ENCODE peak calls at places on chromosomes 2 and 18, in seven cellular contexts. E, U, Z, T, V, D and I are unnamed samples.

GRCh38 chr18:49926076-49926745 is 112.9 kb upstream of the ACAA2 start:
- DNase-seq in T (no peak), D (no peak), Z (no peak), E (no peak), V (no peak), U (no peak), I (no peak)

GRCh38 chr2:72012886-72013574 is 134.6 kb downstream of the CYP26B1 start:
- DNase-seq in D (peak), T (no peak), U (no peak), V (peak), Z (no peak), E (no peak), I (peak)

GRCh38 chr2:40095003-40095402 is 315.9 kb upstream of the THUMPD2 start:
- DNase-seq in E (no peak), D (no peak), U (peak), Z (no peak), T (peak), V (no peak), I (no peak)

GRCh38 chr2:1887915-1888314 is 143.6 kb upstream of the PXDN start:
- DNase-seq in U (no peak), Z (peak), D (no peak), V (no peak), E (no peak), T (peak), I (no peak)

GRCh38 chr2:174965551-174965950 is 39.6 kb downstream of the CHN1 start:
- DNase-seq in D (no peak), U (no peak), E (no peak), V (no peak), Z (no peak), T (no peak), I (no peak)

GRCh38 chr2:239318091-239318725 is 82.6 kb downstream of the HDAC4 start:
- DNase-seq in V (peak), D (peak), E (no peak), T (no peak), U (no peak), Z (no peak), I (no peak)

GRCh38 chr18:79770826-79771225 is 26.9 kb upstream of the KCNG2 start:
- DNase-seq in D (no peak), Z (no peak), V (no peak), E (no peak), T (no peak), U (no peak), I (no peak)

GRCh38 chr2:160551259-160551658 is 57.7 kb upstream of the RBMS1 start:
- DNase-seq in T (no peak), U (no peak), E (no peak), V (no peak), D (no peak), Z (no peak), I (no peak)

GRCh38 chr2:160324917-160325316 is 124.8 kb upstream of the ITGB6 start:
- DNase-seq in Z (no peak), U (peak), D (no peak), E (no peak), T (no peak), V (no peak), I (no peak)

GRCh38 chr2:65686928-65687521 is 254.6 kb upstream of the SPRED2 start:
- DNase-seq in D (no peak), Z (peak), E (no peak), U (no peak), T (no peak), V (no peak), I (no peak)

GRCh38 chr2:29009711-29010677 is 28.9 kb downstream of the TOGARAM2 start:
- DNase-seq in V (no peak), U (no peak), Z (no peak), T (no peak), D (no peak), E (no peak), I (no peak)

GRCh38 chr2:172307800-172308199 is 119.6 kb upstream of the ITGA6 start:
- DNase-seq in Z (no peak), D (no peak), E (no peak), V (no peak), U (peak), T (no peak), I (no peak)

GRCh38 chr18:78754311-78755043 is 225.1 kb upstream of the SALL3 start:
- DNase-seq in E (no peak), D (no peak), T (no peak), Z (no peak), V (no peak), U (no peak), I (no peak)

GRCh38 chr2:125424386-125424785 is 1231.6 kb upstream of the GYPC start:
- DNase-seq in T (no peak), E (peak), U (no peak), D (no peak), V (no peak), Z (no peak), I (no peak)

GRCh38 chr2:125418483-125418882 is 1237.5 kb upstream of the GYPC start:
- DNase-seq in T (no peak), E (no peak), D (no peak), V (no peak), Z (no peak), U (no peak), I (no peak)
- H2AK5ac ChIP-seq in T (no peak), E (no peak), D (no peak), V (no peak), Z (no peak), U (no peak), I (no peak)

GRCh38 chr2:240576036-240576435 is 7.8 kb downstream of the RNPEPL1 start:
- DNase-seq in D (no peak), E (no peak), T (no peak), Z (no peak), U (no peak), V (no peak), I (no peak)
- H2AK5ac ChIP-seq in D (no peak), E (no peak), T (no peak), Z (no peak), U (no peak), V (no peak), I (no peak)

DNA sequence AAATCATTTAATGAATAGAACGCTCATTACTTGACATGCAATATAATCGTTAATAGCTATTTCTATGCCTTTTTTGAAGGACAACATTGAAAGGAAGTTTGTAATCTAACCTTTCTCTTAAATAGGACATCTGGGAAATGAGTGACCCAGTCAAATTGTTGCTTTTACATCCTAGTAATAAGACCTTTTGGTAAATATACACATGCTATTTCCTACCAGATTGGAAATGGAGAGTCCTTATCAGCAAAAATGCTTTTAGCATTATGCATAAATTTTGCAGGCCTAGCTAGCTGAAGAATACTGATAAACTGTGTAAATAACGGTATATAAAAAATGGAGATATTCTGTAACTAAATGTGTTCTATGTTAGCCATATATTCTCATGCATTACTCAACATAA is 567.3 kb upstream of the DSEL start:
- DNase-seq in T (peak), E (no peak), V (no peak), Z (no peak), U (no peak), D (no peak), I (no peak)
- H2AK5ac ChIP-seq in T (no peak), E (no peak), V (no peak), Z (no peak), U (no peak), D (no peak), I (no peak)

DNA sequence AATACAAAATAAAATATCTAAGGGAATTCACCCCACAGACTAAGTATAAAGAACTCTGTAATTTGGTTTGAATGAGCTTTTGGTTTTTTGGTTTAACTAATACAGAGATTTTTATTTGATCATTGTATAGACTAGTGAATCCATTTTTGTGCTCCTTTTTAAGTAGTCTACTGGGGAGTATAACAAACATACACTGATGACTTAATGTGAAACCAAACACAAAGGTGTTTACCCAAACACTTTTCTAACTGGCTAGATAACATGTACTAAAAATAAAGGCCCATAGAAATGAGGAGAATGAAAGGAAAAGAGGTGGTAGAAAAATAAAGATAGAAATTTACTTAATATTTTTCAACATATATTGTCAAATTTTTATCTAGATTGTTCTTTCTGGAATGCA is 146.0 kb downstream of the NRXN1 start:
- DNase-seq in T (no peak), U (no peak), Z (no peak), V (no peak), D (no peak), E (no peak), I (no peak)
- H2AK5ac ChIP-seq in T (no peak), U (no peak), Z (no peak), V (no peak), D (no peak), E (no peak), I (no peak)

DNA sequence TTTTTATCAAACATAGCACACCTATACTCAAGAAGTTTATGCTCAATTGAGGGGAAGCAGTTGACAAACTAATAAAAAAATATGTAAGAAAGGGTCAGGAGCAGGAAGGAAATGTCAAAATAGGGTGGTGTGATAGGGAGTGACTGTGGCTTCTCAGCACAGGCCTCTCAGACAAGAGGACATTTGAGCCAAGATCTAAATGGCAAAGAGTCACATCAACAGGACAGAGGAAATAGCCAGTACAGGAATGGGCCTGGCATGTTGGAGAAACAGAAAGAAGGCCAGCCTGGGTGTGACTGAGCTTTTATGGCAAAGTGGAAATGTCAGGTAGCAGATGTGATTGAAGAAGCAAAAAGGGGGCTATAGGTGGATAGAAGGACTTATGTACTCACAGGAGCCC is 117.0 kb downstream of the CCDC148 start:
- DNase-seq in T (no peak), V (no peak), Z (no peak), D (no peak), U (no peak), E (no peak), I (no peak)
- H2AK5ac ChIP-seq in T (no peak), V (no peak), Z (no peak), D (no peak), U (no peak), E (no peak), I (no peak)

DNA sequence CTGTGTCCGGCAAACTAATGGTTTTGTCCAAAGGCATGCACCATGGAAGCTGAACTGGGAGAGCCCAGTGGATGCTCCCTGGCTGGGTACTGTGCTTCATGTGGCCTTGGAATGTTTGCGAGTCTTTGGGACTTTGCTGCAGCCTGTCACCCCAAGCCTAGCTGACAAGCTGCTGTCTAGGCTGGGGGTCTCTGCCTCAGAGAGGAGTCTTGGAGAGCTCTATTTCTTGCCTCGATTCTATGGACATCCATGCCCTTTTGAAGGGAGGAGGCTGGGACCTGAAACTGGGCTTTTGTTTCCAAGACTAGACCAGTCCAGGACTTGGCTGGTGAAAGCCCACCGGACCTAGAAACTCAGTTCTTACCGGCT is 1.7 kb downstream of the MARS2 start:
- DNase-seq in T (no peak), D (no peak), Z (no peak), V (no peak), E (no peak), U (no peak), I (no peak)
- H2AK5ac ChIP-seq in T (no peak), D (no peak), Z (no peak), V (no peak), E (no peak), U (no peak), I (no peak)

DNA sequence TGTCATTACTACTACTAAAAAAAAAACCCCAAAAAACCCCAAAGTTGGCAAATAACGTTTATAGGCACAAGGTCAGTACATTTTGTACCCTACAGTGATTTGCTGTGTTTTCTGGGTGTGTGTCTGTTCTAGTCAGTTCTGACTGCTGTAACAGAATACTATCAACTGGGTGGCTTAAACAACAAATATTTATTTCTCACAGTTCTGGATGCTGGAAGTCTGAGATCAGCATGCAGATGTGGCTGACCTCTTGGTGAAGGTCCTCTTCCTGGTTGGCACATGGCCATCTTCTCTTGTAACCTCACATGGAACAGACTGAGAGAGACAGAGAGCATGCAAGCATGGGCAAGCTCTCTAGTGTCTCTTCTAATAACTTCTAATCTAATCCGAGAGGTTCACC is 103.1 kb downstream of the CERS6 start:
- DNase-seq in D (no peak), E (no peak), T (no peak), U (peak), V (no peak), Z (no peak), I (no peak)
- H2AK5ac ChIP-seq in D (no peak), E (no peak), T (no peak), U (no peak), V (no peak), Z (no peak), I (no peak)

GRCh38 chr2:41846962-41847361 is 200.9 kb upstream of the PKDCC start:
- DNase-seq in V (no peak), T (no peak), D (no peak), Z (no peak), E (no peak), U (no peak), I (no peak)
- H2AK5ac ChIP-seq in V (no peak), T (no peak), D (no peak), Z (no peak), E (no peak), U (no peak), I (no peak)

GRCh38 chr2:101152195-101153076 is 1.3 kb upstream of the TBC1D8 start:
- DNase-seq in V (peak), U (peak), Z (peak), D (peak), E (peak), T (peak), I (peak)

GRCh38 chr2:101153077-101153707 is 2.0 kb upstream of the TBC1D8 start:
- DNase-seq in D (no peak), Z (no peak), T (no peak), U (no peak), E (no peak), V (no peak), I (no peak)

GRCh38 chr2:101151859-101152194 is 645 bp upstream of the TBC1D8 start:
- DNase-seq in Z (no peak), V (no peak), T (no peak), U (peak), D (no peak), E (peak), I (no peak)

GRCh38 chr2:101151141-101151858 is at the start of gene TBC1D8:
- DNase-seq in D (peak), E (peak), U (peak), T (peak), V (peak), Z (peak), I (peak)

DNA sequence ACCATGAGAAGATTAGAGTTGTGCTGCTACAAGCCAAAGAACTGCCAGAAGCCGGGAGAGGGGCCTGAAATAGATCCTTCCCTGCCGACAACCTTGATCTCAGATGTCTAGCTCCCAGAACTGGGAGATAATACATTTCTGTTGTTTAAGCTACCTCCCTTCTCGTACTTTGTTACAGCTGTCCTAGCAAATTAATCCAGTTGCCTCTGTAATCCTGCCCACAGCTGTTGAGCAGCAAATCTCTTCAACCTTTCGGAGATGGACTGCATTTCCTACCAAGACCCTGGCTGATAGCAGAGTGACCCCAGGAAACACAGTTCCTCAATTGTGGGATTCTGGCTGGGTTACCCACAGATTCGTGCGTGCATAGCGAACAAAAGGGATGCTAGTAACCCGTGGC is 2.6 kb upstream of the TBC1D8 start:
- DNase-seq in V (no peak), E (no peak), Z (no peak), T (no peak), D (no peak), U (no peak), I (no peak)
- H2AK5ac ChIP-seq in V (no peak), E (no peak), Z (no peak), T (no peak), D (no peak), U (no peak), I (no peak)